ENCODE peak calls at places on chromosomes 7 and 10, in ten cellular contexts. R is stimulated activated CD4-positive, alpha-beta T cell treated with anti-CD3 and anti-CD28 coated beads, TNF-alpha, amount 100 ng/mL, for 4 hours; Q is GM18507; D is mesenteric fat pad; G is NCI-H460; E is germinal center; I is kidney tubule cell; J is nucleus accumbens; Z is D341Med; C is upper lobe of right lung. U is an unnamed sample.
A peak's percentile ranks its signal among the peaks of the same experiment; 100 is the strongest.

GRCh38 chr7:3134715-3135114 is 91.0 kb upstream of the CARD11 start:
- DNase-seq in R (no peak), Q (no peak), D (no peak), G (no peak), E (no peak), I (no peak), J (no peak), Z (no peak), C (no peak), U (peak; percentile 59)

GRCh38 chr10:132418520-132419416 is 21.8 kb downstream of the PWWP2B start:
- DNase-seq in R (no peak), Q (no peak), D (no peak), G (peak; percentile 76), E (no peak), I (peak; percentile 63), J (no peak), Z (no peak), C (peak; percentile 90), U (peak; percentile 96)

GRCh38 chr7:130875265-130875741 is 141.3 kb upstream of the KLF14 start:
- DNase-seq in R (no peak), Q (no peak), D (no peak), G (no peak), E (peak; percentile 77), I (peak; percentile 78), J (no peak), Z (peak; percentile 83), C (peak; percentile 79), U (peak; percentile 93)

GRCh38 chr10:108591417-108591816 is 1331.9 kb downstream of the XPNPEP1 start:
- DNase-seq in R (no peak), Q (no peak), D (no peak), G (no peak), E (no peak), I (peak; percentile 40), J (no peak), Z (no peak), C (no peak), U (no peak)

GRCh38 chr7:42198296-42198695 is 38.7 kb downstream of the GLI3 start:
- DNase-seq in R (no peak), Q (no peak), D (no peak), G (no peak), E (no peak), I (no peak), J (no peak), Z (no peak), C (no peak), U (no peak)

GRCh38 chr10:67697646-67698245 is 1.8 kb upstream of the CTNNA3 start:
- DNase-seq in R (no peak), Q (no peak), D (no peak), G (peak; percentile 47), E (peak; percentile 37), I (peak; percentile 47), J (no peak), Z (peak; percentile 42), C (no peak), U (no peak)

GRCh38 chr7:32500922-32501341 is 5.6 kb downstream of the AVL9 start:
- DNase-seq in R (no peak), Q (no peak), D (no peak), G (no peak), E (no peak), I (peak; percentile 27), J (no peak), Z (no peak), C (no peak), U (no peak)

GRCh38 chr7:138233189-138233588 is 156.9 kb downstream of the AKR1D1 start:
- DNase-seq in R (no peak), Q (no peak), D (no peak), G (no peak), E (no peak), I (no peak), J (no peak), Z (no peak), C (no peak), U (no peak)

GRCh38 chr7:90006988-90007387 is 147.3 kb upstream of the STEAP1 start:
- DNase-seq in R (no peak), Q (no peak), D (no peak), G (no peak), E (no peak), I (no peak), J (no peak), Z (no peak), C (no peak), U (no peak)

GRCh38 chr10:104937528-104937927 is 296.4 kb downstream of the SORCS3 start:
- DNase-seq in R (no peak), Q (no peak), D (no peak), G (no peak), E (no peak), I (peak; percentile 98), J (no peak), Z (no peak), C (no peak), U (no peak)

U was measured in endodermal cell.